ENCODE peak calls at places on chromosomes 13 and 19, in four cellular contexts. H is K562, Y is HepG2, F is GM12878. U is an unnamed sample. For H3K4me1, the result is how much of the 10 kb centered on the place peaks cover.

GRCh38 chr13:101691326-101691725 is 238.9 kb downstream of the ITGBL1 start:
- DNase-seq in H (no peak), Y (no peak), F (no peak), U (no peak)

GRCh38 chr19:35755550-35756371 is 1.1 kb downstream of the HSPB6 start:
- DNase-seq in H (no peak), Y (no peak), F (no peak), U (no peak)

GRCh38 chr19:49488863-49489537 is 1.6 kb downstream of the RPL13A start:
- DNase-seq in H (no peak), Y (no peak), F (no peak), U (no peak)

GRCh38 chr13:41054919-41055619 is 6.2 kb upstream of the WBP4 start:
- DNase-seq in H (peak), Y (peak), F (no peak), U (no peak)

GRCh38 chr13:33345842-33346241 is 60.3 kb upstream of the STARD13 start:
- DNase-seq in H (no peak), Y (no peak), F (no peak), U (no peak)

GRCh38 chr13:91032104-91032503 is 315.4 kb upstream of the MIR17HG start:
- DNase-seq in H (no peak), Y (no peak), F (no peak), U (no peak)

GRCh38 chr13:29679357-29680050 is 84.0 kb upstream of the SLC7A1 start:
- DNase-seq in H (no peak), Y (no peak), F (no peak), U (peak)

GRCh38 chr13:48234652-48235099 is 1.7 kb downstream of the ITM2B start:
- DNase-seq in H (no peak), Y (no peak), F (no peak), U (peak)

GRCh38 chr13:26538363-26539317 is 18.8 kb upstream of the WASF3 start:
- DNase-seq in H (no peak), Y (no peak), F (no peak), U (no peak)

GRCh38 chr13:29846475-29847256 is 3.8 kb downstream of the UBL3 start:
- DNase-seq in H (no peak), Y (no peak), F (no peak), U (no peak)

GRCh38 chr13:108332791-108333190 is 63.3 kb downstream of the TNFSF13B start:
- DNase-seq in H (no peak), Y (no peak), F (no peak), U (no peak)

GRCh38 chr19:16654621-16655020 is 5.3 kb downstream of the SMIM7 start:
- DNase-seq in H (no peak), Y (no peak), F (no peak), U (no peak)

GRCh38 chr13:24854311-24854710 is 90.3 kb downstream of the RNF17 start:
- DNase-seq in H (no peak), Y (no peak), F (no peak), U (no peak)

GRCh38 chr13:50936681-50937080 is 27.1 kb downstream of the RNASEH2B start:
- DNase-seq in H (no peak), Y (no peak), F (no peak), U (no peak)

GRCh38 chr19:18204394-18205179 is 745 bp upstream of the RAB3A start:
- DNase-seq in H (no peak), Y (no peak), F (no peak), U (no peak)

GRCh38 chr19:33208371-33208770 is 14.2 kb downstream of the LRP3 start:
- DNase-seq in H (no peak), Y (no peak), F (no peak), U (no peak)

GRCh38 chr19:29292562-29292961 is 79.6 kb upstream of the UQCRFS1 start:
- DNase-seq in H (no peak), Y (no peak), F (no peak), U (no peak)

GRCh38 chr19:28501979-28502378 is 711.0 kb downstream of the UQCRFS1 start:
- DNase-seq in H (no peak), Y (no peak), F (no peak), U (no peak)

GRCh38 chr13:32117696-32118095 is 86.1 kb downstream of the FRY start:
- DNase-seq in H (no peak), Y (no peak), F (no peak), U (no peak)

GRCh38 chr19:30442715-30443114 is 70.5 kb downstream of the ZNF536 start:
- DNase-seq in H (no peak), Y (no peak), F (no peak), U (no peak)

GRCh38 chr13:108915095-108915633 is 285.8 kb downstream of the MYO16 start:
- DNase-seq in H (peak), Y (peak), F (no peak), U (peak)

GRCh38 chr19:29653398-29653797 is 11.9 kb upstream of the PLEKHF1 start:
- DNase-seq in H (no peak), Y (no peak), F (no peak), U (no peak)

GRCh38 chr19:17215125-17215971 is at the start of gene USE1:
- DNase-seq in H (peak), Y (peak), F (peak), U (peak)

GRCh38 chr13:113083402-113084061 is 22.1 kb upstream of the F7 start:
- DNase-seq in H (peak), Y (no peak), F (no peak), U (no peak)

GRCh38 chr13:33176526-33176925 is 109.0 kb downstream of the STARD13 start:
- DNase-seq in H (no peak), Y (no peak), F (no peak), U (no peak)

GRCh38 chr19:2112516-2113320 is 16.0 kb downstream of the IZUMO4 start:
- DNase-seq in H (no peak), Y (no peak), F (no peak), U (no peak)
- H3K4me1 ChIP-seq in H (under half), Y (under half), F (under half), U (under half)

GRCh38 chr13:72521965-72522661 is 205.3 kb downstream of the MZT1 start:
- DNase-seq in H (no peak), Y (no peak), F (no peak), U (peak)
- H2AFZ ChIP-seq in H (no peak), Y (no peak), F (no peak), U (no peak)

GRCh38 chr19:53131732-53132131 is 978 bp downstream of the ZNF415 start:
- DNase-seq in H (no peak), Y (no peak), F (no peak), U (no peak)
- TF ChIP-seq MYC in H (no peak), Y (no peak), F (no peak), U (no peak)

GRCh38 chr19:1845642-1846041 is 2.6 kb downstream of the REXO1 start:
- DNase-seq in H (no peak), Y (no peak), F (no peak), U (no peak)

GRCh38 chr19:1846517-1847205 is 1.6 kb downstream of the REXO1 start:
- DNase-seq in H (no peak), Y (no peak), F (no peak), U (no peak)

GRCh38 chr19:1847684-1848398 is 442 bp downstream of the REXO1 start:
- DNase-seq in H (peak), Y (peak), F (no peak), U (peak)

GRCh38 chr19:1848399-1849131 is at the start of gene REXO1:
- DNase-seq in H (peak), Y (peak), F (peak), U (peak)

DNA sequence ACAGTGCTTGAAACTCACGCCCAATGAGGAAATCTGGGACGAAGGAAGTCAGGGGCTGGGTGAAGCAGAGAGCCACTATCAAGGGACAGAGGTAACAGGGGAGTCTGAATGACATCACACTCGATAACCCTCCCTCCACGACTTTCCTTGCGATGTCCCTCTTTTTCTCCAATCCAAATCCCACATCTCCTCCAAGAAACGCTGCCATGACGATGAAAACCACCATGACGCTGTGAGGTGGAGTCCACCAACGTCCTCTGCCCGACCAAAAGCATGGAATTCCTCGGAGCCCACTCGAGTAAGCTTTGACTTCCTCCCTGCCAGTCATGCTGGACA is 967 bp downstream of the REXO1 start:
- DNase-seq in H (no peak), Y (no peak), F (no peak), U (no peak)
- H3K4me1 ChIP-seq in H (under half), Y (under half), F (under half), U (under half)

GRCh38 chr19:51124729-51125128 is at the start of gene SIGLEC9:
- DNase-seq in H (no peak), Y (no peak), F (no peak), U (no peak)
- H2AFZ ChIP-seq in H (peak), Y (no peak), F (no peak), U (no peak)